ENCODE peak calls at places on chromosomes 2 and 18, in seven cellular contexts. M is neuronal stem cell; Z is CD8-positive, alpha-beta memory T cell; F is right lobe of liver; E is body of pancreas; A is CD4-positive, CD25-positive, alpha-beta regulatory T cell; V is lower lobe of right lung. S is an unnamed sample.

GRCh38 chr18:13584826-13585225 is 141.5 kb downstream of the FAM210A start:
- DNase-seq in M (no peak), Z (no peak), F (no peak), E (no peak), A (no peak), V (no peak), S (no peak)

GRCh38 chr2:189350515-189351209 is 90.6 kb upstream of the WDR75 start:
- DNase-seq in M (no peak), Z (no peak), F (no peak), E (no peak), A (no peak), V (no peak), S (no peak)

GRCh38 chr2:36478332-36478738 is 119.6 kb downstream of the FEZ2 start:
- DNase-seq in M (no peak), Z (no peak), F (no peak), E (peak; percentile 17), A (no peak), V (no peak), S (no peak)

GRCh38 chr2:219772103-219772502 is 144.7 kb downstream of the SLC4A3 start:
- DNase-seq in M (no peak), Z (no peak), F (no peak), E (no peak), A (no peak), V (no peak), S (no peak)

GRCh38 chr18:56635007-56635406 is 3.4 kb downstream of the TXNL1 start:
- DNase-seq in M (no peak), Z (no peak), F (no peak), E (no peak), A (no peak), V (no peak), S (no peak)

GRCh38 chr2:231321556-231322334 is 73.8 kb upstream of the B3GNT7 start:
- DNase-seq in M (no peak), Z (no peak), F (peak; percentile 66), E (no peak), A (no peak), V (peak; percentile 82), S (peak; percentile 81)

GRCh38 chr2:231795525-231796327 is 9.5 kb downstream of the COPS7B start:
- DNase-seq in M (no peak), Z (no peak), F (peak; percentile 61), E (peak; percentile 71), A (no peak), V (no peak), S (no peak)

GRCh38 chr2:59886758-59887157 is 666.7 kb downstream of the BCL11A start:
- DNase-seq in M (no peak), Z (no peak), F (no peak), E (no peak), A (no peak), V (no peak), S (no peak)

GRCh38 chr2:53515435-53516332 is 251.9 kb upstream of the CHAC2 start:
- DNase-seq in M (no peak), Z (no peak), F (no peak), E (peak; percentile 20), A (no peak), V (no peak), S (no peak)

GRCh38 chr2:120888851-120889250 is 153.2 kb downstream of the GLI2 start:
- DNase-seq in M (no peak), Z (no peak), F (peak; percentile 8), E (no peak), A (no peak), V (peak; percentile 11), S (peak; percentile 13)

GRCh38 chr2:7573166-7573845 is 656.1 kb downstream of the RNF144A start:
- DNase-seq in M (peak; percentile 17), Z (no peak), F (no peak), E (no peak), A (no peak), V (no peak), S (no peak)

GRCh38 chr2:215966951-215967350 is 46.4 kb downstream of the MREG start:
- DNase-seq in M (no peak), Z (no peak), F (no peak), E (no peak), A (no peak), V (no peak), S (no peak)

GRCh38 chr2:74739129-74739528 is 85.1 kb downstream of the SEMA4F start:
- DNase-seq in M (no peak), Z (no peak), F (no peak), E (no peak), A (no peak), V (no peak), S (no peak)

GRCh38 chr2:170467568-170468422 is 247.3 kb upstream of the SP5 start:
- DNase-seq in M (no peak), Z (no peak), F (no peak), E (no peak), A (no peak), V (no peak), S (no peak)

GRCh38 chr2:29766191-29766590 is 155.2 kb downstream of the ALK start:
- DNase-seq in M (no peak), Z (no peak), F (no peak), E (no peak), A (no peak), V (no peak), S (no peak)

GRCh38 chr2:109124982-109125594 is 3.9 kb upstream of the SH3RF3 start:
- DNase-seq in M (no peak), Z (no peak), F (no peak), E (no peak), A (no peak), V (no peak), S (no peak)

GRCh38 chr2:46508734-46509133 is 29.4 kb downstream of the TMEM247 start:
- DNase-seq in M (no peak), Z (no peak), F (no peak), E (no peak), A (no peak), V (no peak), S (no peak)

GRCh38 chr2:201520201-201520600 is 68.7 kb downstream of the STRADB start:
- DNase-seq in M (no peak), Z (no peak), F (no peak), E (no peak), A (no peak), V (no peak), S (no peak)

GRCh38 chr18:5527603-5528002 is 16.2 kb downstream of the EPB41L3 start:
- DNase-seq in M (no peak), Z (no peak), F (no peak), E (no peak), A (no peak), V (no peak), S (peak; percentile 53)

GRCh38 chr2:176101862-176102261 is 2.3 kb downstream of the HOXD12 start:
- DNase-seq in M (no peak), Z (no peak), F (no peak), E (no peak), A (no peak), V (no peak), S (no peak)

GRCh38 chr2:43210467-43211303 is 15.7 kb downstream of the ZFP36L2 start:
- DNase-seq in M (no peak), Z (no peak), F (peak; percentile 78), E (no peak), A (no peak), V (peak; percentile 82), S (peak; percentile 83)

GRCh38 chr2:18749912-18750526 is 160.7 kb upstream of the NT5C1B start:
- DNase-seq in M (peak; percentile 52), Z (no peak), F (no peak), E (peak; percentile 65), A (peak; percentile 47), V (no peak), S (no peak)

GRCh38 chr2:44135771-44136170 is 32.9 kb upstream of the PPM1B start:
- DNase-seq in M (no peak), Z (no peak), F (no peak), E (no peak), A (no peak), V (no peak), S (no peak)

GRCh38 chr2:119760876-119761275 is 1.2 kb downstream of the PTPN4 start:
- DNase-seq in M (no peak), Z (no peak), F (no peak), E (no peak), A (peak; percentile 23), V (no peak), S (no peak)

GRCh38 chr2:40118622-40119021 is 333.3 kb downstream of the SLC8A1 start:
- DNase-seq in M (no peak), Z (no peak), F (no peak), E (no peak), A (no peak), V (no peak), S (no peak)

GRCh38 chr18:10298346-10298745 is 156.1 kb upstream of the APCDD1 start:
- DNase-seq in M (no peak), Z (no peak), F (no peak), E (no peak), A (no peak), V (no peak), S (no peak)
- H3K4me1 ChIP-seq in M (peaks cover 2% of the 10 kb centered on the region), Z (no peaks in the 10 kb centered on the region), F (no peaks in the 10 kb centered on the region), E (no peaks in the 10 kb centered on the region), A (no peaks in the 10 kb centered on the region), V (no peaks in the 10 kb centered on the region), S (no peaks in the 10 kb centered on the region)

DNA sequence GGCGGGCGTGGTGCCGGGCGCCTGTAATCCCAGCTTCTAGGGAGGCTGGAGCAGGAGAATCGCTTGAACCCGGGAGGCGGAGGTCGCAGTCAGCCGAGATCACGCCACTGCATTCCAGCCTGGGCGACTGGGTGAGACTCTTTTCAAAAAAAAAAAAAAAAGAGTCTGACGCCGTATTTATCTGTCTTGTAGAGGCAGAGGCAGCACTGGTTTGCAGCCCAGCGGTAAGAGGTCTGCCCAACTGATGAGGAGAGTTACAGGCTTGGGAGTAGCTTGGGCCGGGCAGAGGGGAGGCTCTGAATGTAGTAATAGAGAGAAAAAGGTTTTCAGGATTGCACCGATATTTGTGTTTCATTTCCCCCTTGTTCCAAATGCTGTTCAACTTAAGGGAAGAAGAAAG is 9.4 kb upstream of the SP9 start:
- DNase-seq in M (no peak), Z (no peak), F (no peak), E (no peak), A (no peak), V (no peak), S (no peak)
- H3K4me3 ChIP-seq in M (no peak overlapping the region), Z (no peak overlapping the region), F (no peak overlapping the region), E (no peak overlapping the region), A (no peak overlapping the region), V (no peak overlapping the region), S (no peak overlapping the region)

GRCh38 chr2:101884423-101884822 is 107.3 kb upstream of the IL1R2 start:
- DNase-seq in M (no peak), Z (no peak), F (no peak), E (no peak), A (no peak), V (no peak), S (no peak)
- H3K4me1 ChIP-seq in M (no peaks in the 10 kb centered on the region), Z (no peaks in the 10 kb centered on the region), F (peaks cover 6% of the 10 kb centered on the region), E (no peaks in the 10 kb centered on the region), A (no peaks in the 10 kb centered on the region), V (peaks cover 20% of the 10 kb centered on the region), S (no peaks in the 10 kb centered on the region)

DNA sequence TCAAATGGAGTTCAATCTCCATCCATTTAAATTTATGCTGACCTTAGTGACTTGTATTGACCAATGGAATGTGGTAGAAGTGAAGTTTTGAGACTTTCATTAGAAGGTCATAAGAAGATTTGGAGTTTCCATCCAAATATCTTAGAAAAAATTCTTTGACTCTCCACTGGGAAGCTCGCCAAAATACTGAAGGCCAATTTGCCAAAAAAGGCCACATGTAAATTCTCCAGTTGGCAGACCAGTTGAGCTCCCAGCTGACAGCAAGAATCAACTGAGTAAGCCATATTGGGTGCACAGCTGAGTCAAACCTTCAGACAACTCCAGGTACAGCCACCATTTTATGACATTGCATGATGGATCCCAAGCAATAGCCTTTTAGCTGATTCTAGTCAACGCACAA is 228.3 kb upstream of the SETBP1 start:
- DNase-seq in M (no peak), Z (no peak), F (no peak), E (no peak), A (no peak), V (no peak), S (no peak)
- H3K4me3 ChIP-seq in M (no peak overlapping the region), Z (no peak overlapping the region), F (no peak overlapping the region), E (no peak overlapping the region), A (no peak overlapping the region), V (no peak overlapping the region), S (no peak overlapping the region)

S was measured in left lung.